ENCODE peak calls at places on chromosomes 6 and 20, in seven cellular contexts. H, M, C, O, J, D and I are unnamed samples. For H3K9me3, the result is how much of the 10 kb centered on the place peaks cover.

GRCh38 chr20:37526238-37526838 is 1.3 kb downstream of the BLCAP start:
- DNase-seq in J (peak), H (peak), D (no peak), O (no peak), M (no peak), C (no peak), I (no peak)

GRCh38 chr20:38828514-38829295 is 23.2 kb downstream of the PPP1R16B start:
- DNase-seq in J (no peak), M (no peak), O (no peak), D (no peak), C (no peak), H (no peak), I (no peak)

GRCh38 chr6:113732384-113732966 is 124.7 kb upstream of the MARCKS start:
- DNase-seq in D (no peak), C (no peak), H (peak), J (no peak), M (no peak), O (no peak), I (no peak)

GRCh38 chr6:73236147-73236750 is 11.0 kb upstream of the KHDC1L start:
- DNase-seq in D (no peak), C (no peak), M (no peak), H (no peak), O (no peak), J (no peak), I (no peak)

GRCh38 chr6:105746539-105746938 is 339.6 kb upstream of the PRDM1 start:
- DNase-seq in O (no peak), D (no peak), C (no peak), M (no peak), H (no peak), J (no peak), I (no peak)

GRCh38 chr6:131755597-131755996 is 44.8 kb upstream of the CTAGE9 start:
- DNase-seq in M (no peak), J (no peak), C (no peak), H (no peak), O (no peak), D (no peak), I (no peak)

GRCh38 chr6:24283043-24283985 is 74.5 kb downstream of the DCDC2 start:
- DNase-seq in H (peak), M (peak), J (peak), O (peak), D (peak), C (peak), I (peak)

GRCh38 chr20:33020278-33021161 is 10.9 kb upstream of the BPIFB6 start:
- DNase-seq in O (no peak), D (no peak), J (no peak), H (no peak), C (no peak), M (no peak), I (no peak)

GRCh38 chr20:21808139-21808538 is 102.7 kb downstream of the PAX1 start:
- DNase-seq in D (no peak), J (no peak), C (no peak), M (no peak), H (no peak), O (no peak), I (no peak)

GRCh38 chr6:168870982-168871381 is 382.7 kb downstream of the THBS2 start:
- DNase-seq in O (no peak), J (no peak), H (no peak), D (no peak), M (no peak), C (no peak), I (no peak)

GRCh38 chr6:14743126-14743464 is 502.8 kb upstream of the JARID2 start:
- DNase-seq in H (no peak), J (no peak), M (no peak), D (no peak), O (no peak), C (no peak), I (no peak)

GRCh38 chr6:14744212-14744556 is 501.7 kb upstream of the JARID2 start:
- DNase-seq in O (no peak), D (no peak), J (no peak), C (no peak), H (no peak), M (no peak), I (no peak)

GRCh38 chr6:14743465-14744211 is 502.2 kb upstream of the JARID2 start:
- DNase-seq in O (peak), H (no peak), C (peak), D (no peak), J (no peak), M (peak), I (peak)

GRCh38 chr6:14742680-14743079 is 503.2 kb upstream of the JARID2 start:
- DNase-seq in O (no peak), M (no peak), H (no peak), D (no peak), J (no peak), C (no peak), I (no peak)

DNA sequence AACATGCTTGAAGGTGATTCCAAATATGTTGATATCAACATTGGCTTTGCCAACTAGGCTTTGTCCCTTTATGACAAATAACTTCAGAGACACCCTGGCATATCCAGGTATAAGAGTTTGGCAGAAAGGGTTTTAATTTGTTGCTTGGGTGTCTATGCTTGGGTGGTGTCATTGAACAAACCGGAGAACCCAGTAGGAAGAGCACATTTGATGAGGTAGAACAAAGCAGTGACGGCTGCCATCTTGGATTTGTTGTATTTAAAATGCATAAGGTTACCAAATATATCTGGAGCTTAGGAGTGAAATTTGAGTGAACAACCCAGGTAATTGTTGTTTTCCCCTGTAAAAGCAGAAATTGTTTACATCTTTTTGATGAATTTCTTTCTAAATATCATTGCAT is 503.7 kb upstream of the JARID2 start:
- DNase-seq in C (no peak), H (no peak), D (no peak), J (no peak), O (no peak), M (no peak), I (no peak)
- H3K27ac ChIP-seq in C (no peak), H (no peak), D (no peak), J (no peak), O (no peak), M (peak), I (no peak)

GRCh38 chr20:12112665-12113064 is 195.0 kb downstream of the BTBD3 start:
- DNase-seq in J (no peak), C (no peak), D (no peak), O (no peak), H (no peak), M (no peak), I (no peak)

GRCh38 chr20:12113075-12113467 is 195.4 kb downstream of the BTBD3 start:
- DNase-seq in O (no peak), J (no peak), H (no peak), D (no peak), C (no peak), M (no peak), I (no peak)

GRCh38 chr20:12111431-12112088 is 193.9 kb downstream of the BTBD3 start:
- DNase-seq in O (no peak), M (no peak), J (no peak), C (no peak), H (no peak), D (no peak), I (no peak)

GRCh38 chr20:12112089-12112474 is 194.4 kb downstream of the BTBD3 start:
- DNase-seq in D (no peak), J (no peak), M (no peak), O (no peak), H (no peak), C (no peak), I (no peak)

DNA sequence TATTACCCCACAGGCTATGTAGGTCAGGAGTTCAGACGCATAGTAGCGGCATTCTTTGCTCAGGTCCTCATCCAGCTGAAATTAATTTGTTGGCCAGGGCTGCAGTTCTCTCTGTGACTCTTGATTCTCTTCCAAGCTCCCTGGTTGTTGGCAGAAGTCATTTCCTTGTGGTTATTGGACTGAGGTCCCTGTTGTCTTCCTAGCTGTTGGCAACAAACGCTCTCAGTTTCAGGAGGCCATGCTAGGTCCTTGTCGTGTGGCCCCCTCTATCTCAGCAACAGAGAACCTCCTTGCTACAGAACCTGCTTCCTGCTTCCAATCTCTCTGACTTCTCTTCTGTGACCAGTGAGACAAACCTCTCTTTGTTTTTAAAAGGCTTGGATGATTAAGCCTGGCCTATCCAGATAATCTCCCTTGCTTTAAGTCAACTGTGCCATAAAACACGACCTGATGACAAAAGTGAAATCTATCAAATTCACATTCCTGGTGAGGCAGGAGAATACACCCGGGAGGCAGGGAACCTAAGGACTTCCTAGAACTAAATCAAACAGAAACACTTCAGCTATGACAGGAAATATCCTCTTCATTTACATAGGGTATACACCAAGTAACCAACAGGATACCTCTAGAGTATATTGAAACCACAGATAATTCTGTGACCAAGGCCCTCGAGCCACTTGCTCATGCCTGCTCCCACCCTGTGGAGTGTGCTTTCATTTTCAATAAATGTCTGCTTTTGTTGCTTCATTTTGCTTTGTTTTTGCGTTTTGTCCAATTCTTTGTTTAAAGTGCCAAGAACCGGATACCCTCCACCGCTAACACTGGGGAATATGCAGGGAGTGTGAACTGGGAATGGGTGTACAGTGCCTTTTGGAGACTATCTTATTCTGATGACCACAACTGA is 196.0 kb downstream of the BTBD3 start:
- DNase-seq in O (peak), M (no peak), D (no peak), H (peak), J (peak), C (no peak), I (no peak)
- H3K9me3 ChIP-seq in O (under half), M (under half), D (under half), H (under half), J (under half), C (under half), I (under half)

GRCh38 chr6:33568826-33569570 is 11.1 kb downstream of the BAK1 start:
- DNase-seq in M (no peak), D (no peak), H (no peak), J (no peak), C (no peak), O (no peak), I (no peak)

GRCh38 chr6:33571637-33572316 is 8.3 kb downstream of the BAK1 start:
- DNase-seq in H (no peak), M (no peak), D (no peak), J (no peak), O (no peak), C (no peak), I (no peak)

GRCh38 chr6:33575211-33575610 is 4.9 kb downstream of the BAK1 start:
- DNase-seq in M (no peak), J (no peak), C (no peak), H (no peak), D (no peak), O (no peak), I (no peak)

GRCh38 chr6:33566182-33567084 is 13.6 kb downstream of the BAK1 start:
- DNase-seq in O (no peak), D (no peak), H (no peak), M (no peak), C (no peak), J (no peak), I (no peak)

DNA sequence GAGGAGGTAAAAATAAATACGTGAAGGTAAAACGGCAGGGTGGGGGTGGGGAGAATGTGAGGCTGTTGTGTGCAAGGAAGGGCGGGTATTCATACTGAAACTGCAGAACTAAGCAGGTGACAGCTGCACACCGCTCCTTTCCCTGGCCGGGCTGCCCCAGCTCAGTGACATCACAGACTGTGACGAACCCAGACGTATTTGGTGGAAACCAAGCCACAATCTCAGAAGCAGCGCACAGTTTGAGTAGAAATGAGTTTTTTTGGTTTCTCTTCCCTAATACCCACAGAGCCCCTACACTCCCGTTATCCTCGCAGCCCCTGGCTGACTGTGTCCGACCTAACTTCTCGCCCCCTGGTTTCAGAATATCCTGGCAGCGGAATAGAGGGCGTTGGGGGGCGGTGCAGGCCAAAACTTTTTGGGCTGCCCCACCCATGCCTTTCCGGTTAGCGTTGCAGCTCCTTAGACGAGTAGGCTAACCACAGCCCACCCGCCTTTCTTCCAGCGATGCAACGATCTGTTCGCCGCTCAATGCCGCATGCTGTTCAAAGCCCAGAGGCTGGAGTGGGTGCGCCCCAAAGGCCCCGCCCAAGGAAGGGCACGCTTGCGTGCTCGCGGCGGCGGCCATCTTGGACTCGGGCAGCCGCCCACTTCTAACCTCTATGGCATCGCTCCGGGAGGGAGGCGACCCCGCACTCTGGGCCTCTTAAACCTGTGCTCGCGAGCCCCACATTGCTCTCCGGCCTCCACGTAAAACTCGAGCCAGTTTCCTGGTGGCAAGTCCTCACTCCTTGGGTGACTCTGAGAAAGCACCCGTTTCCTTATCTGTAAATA is 9.1 kb downstream of the BAK1 start:
- DNase-seq in D (peak), J (peak), H (peak), M (peak), C (peak), O (peak), I (peak)
- H3K27ac ChIP-seq in D (peak), J (peak), H (peak), M (peak), C (peak), O (peak), I (peak)

DNA sequence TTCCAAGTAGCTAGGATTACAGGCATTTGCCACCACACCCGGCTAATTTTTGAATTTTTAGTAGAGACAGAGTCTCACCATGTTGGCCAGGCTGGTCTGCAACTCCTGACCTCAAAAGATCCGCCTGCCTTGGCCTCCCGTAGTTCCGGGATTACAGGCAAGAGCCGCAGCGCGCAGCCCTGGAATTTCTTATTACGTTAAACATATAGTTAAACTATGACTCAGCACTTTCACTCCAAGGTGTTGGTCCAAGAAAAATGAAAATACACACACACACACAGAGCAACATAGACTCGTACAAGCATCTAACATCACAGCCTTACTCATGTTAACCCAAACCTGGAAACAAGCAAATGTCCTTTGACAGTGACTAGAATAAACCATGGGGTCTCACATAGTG is 663.9 kb downstream of the PRKN start:
- DNase-seq in H (no peak), D (no peak), O (no peak), C (no peak), J (no peak), M (no peak), I (no peak)
- H3K9me3 ChIP-seq in H (under half), D (under half), O (under half), C (under half), J (under half), M (under half), I (under half)

GRCh38 chr6:138815797-138816528 is 20.1 kb downstream of the ECT2L start:
- DNase-seq in D (no peak), O (no peak), M (peak), H (peak), C (no peak), J (peak), I (no peak)
- H3K27ac ChIP-seq in D (peak), O (no peak), M (no peak), H (no peak), C (no peak), J (no peak), I (no peak)

DNA sequence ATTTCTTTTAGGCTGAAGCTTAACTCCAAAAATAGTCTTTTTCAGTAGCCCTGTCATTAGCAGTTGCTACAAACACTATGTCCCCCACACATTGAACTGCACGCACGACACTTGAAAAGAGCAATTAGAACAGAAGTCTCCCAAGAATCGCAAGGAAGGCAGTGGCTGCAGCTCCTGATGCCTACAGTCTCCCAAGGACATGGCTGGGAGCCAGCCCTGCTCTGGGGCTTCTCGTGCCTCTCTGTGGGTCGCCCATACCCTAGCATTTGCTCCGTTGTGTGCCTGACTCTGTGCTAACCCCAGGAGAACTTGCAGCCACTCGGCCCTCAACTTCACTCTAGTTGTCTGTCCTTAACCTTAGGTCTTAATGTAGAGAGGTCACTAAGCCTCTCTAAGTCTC is 454.2 kb downstream of the PTPRT start:
- DNase-seq in H (no peak), M (no peak), C (no peak), O (no peak), J (no peak), D (no peak), I (no peak)
- H3K9me3 ChIP-seq in H (under half), M (under half), C (under half), O (under half), J (under half), D (under half), I (under half)

GRCh38 chr6:126176266-126176665 is 163.6 kb upstream of the CENPW start:
- DNase-seq in D (no peak), M (no peak), J (no peak), O (no peak), H (peak), C (no peak), I (no peak)

GRCh38 chr6:126180585-126180984 is 159.3 kb upstream of the CENPW start:
- DNase-seq in H (peak), J (no peak), C (no peak), D (no peak), O (no peak), M (peak), I (no peak)

GRCh38 chr6:126181890-126182289 is 158.0 kb upstream of the CENPW start:
- DNase-seq in D (no peak), M (no peak), O (no peak), J (no peak), H (no peak), C (no peak), I (no peak)

GRCh38 chr6:126182650-126183311 is 157.1 kb upstream of the CENPW start:
- DNase-seq in O (no peak), C (no peak), H (no peak), D (no peak), M (peak), J (no peak), I (no peak)

DNA sequence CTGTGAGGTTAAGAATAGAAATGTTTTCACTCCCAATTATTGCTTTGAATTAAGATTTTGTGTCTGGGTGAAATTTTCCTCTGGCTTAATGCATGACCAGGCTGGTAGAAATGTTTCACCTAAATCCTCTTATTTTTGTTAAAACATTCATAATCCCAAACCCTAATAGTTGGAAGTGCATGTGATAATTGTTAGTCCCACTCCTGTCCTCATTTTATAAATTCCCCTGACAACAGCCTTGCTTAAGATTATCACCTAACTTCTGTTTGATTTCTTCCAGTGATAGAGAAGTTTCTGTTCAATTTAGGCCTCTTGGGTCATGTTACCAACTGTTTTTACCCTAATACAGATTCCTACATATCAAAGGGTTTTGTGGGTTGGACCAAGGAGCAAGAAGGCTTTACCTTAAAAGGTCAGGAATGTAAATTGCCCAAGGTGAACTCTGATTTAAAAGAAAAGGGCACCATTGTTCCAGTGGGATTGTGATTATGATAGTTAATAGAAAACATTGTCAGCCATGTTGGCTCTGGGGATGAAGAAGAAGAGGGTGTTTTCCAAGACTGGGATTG is 158.7 kb upstream of the CENPW start:
- DNase-seq in M (peak), H (peak), J (no peak), O (no peak), D (no peak), C (no peak), I (no peak)
- H3K27ac ChIP-seq in M (no peak), H (peak), J (peak), O (no peak), D (peak), C (peak), I (no peak)